ENCODE peak calls at places on chromosome 13, in ten cellular contexts. H is right lobe of liver; R is esophagus muscularis mucosa; I is HL-60; Z is fibroblast of lung; X is CD8-positive, alpha-beta T cell; S is left ventricle myocardium inferior; G is CD4-positive, alpha-beta T cell; Q is A673; N is HCT116. B is an unnamed sample. For H3K27me3, the result is how much of the 10 kb centered on the place peaks cover.

GRCh38 chr13:55199132-55199531 is 1941.6 kb upstream of the PRR20A start:
- DNase-seq in R (no peak), X (no peak), I (no peak), H (no peak), N (no peak), G (no peak), S (no peak), Z (no peak), Q (peak), B (peak)

GRCh38 chr13:33782631-33783030 is 35.3 kb upstream of the RFC3 start:
- DNase-seq in N (no peak), S (no peak), X (no peak), I (no peak), Z (no peak), R (no peak), G (no peak), Q (no peak), H (no peak), B (no peak)

GRCh38 chr13:50724913-50725312 is 118.6 kb downstream of the DLEU7 start:
- DNase-seq in R (no peak), Z (no peak), G (no peak), Q (no peak), H (no peak), I (no peak), N (no peak), X (no peak), S (no peak), B (no peak)

GRCh38 chr13:34344761-34345600 is 527.0 kb downstream of the RFC3 start:
- DNase-seq in S (no peak), N (no peak), G (no peak), I (no peak), R (no peak), Z (no peak), Q (no peak), X (no peak), H (no peak), B (no peak)

GRCh38 chr13:89695343-89696257 is 1651.9 kb upstream of the MIR17HG start:
- DNase-seq in G (no peak), S (no peak), H (no peak), N (peak), Q (peak), Z (peak), I (peak), X (no peak), R (no peak), B (peak)

GRCh38 chr13:76848596-76848995 is 37.6 kb downstream of the KCTD12 start:
- DNase-seq in N (no peak), G (no peak), H (no peak), Q (peak), S (peak), R (no peak), X (no peak), I (peak), Z (peak), B (no peak)

GRCh38 chr13:110250258-110250891 is 56.6 kb downstream of the COL4A1 start:
- DNase-seq in H (no peak), X (no peak), R (peak), G (no peak), Z (peak), N (no peak), I (no peak), S (peak), Q (no peak), B (no peak)

GRCh38 chr13:50797081-50797480 is 46.4 kb downstream of the DLEU7 start:
- DNase-seq in I (no peak), S (no peak), R (no peak), N (no peak), H (no peak), Z (no peak), Q (no peak), X (no peak), G (no peak), B (no peak)

GRCh38 chr13:21625366-21625765 is 21.4 kb upstream of the MICU2 start:
- DNase-seq in Q (peak), I (peak), G (no peak), R (no peak), N (peak), H (no peak), Z (peak), X (no peak), S (no peak), B (no peak)

GRCh38 chr13:27806744-27807387 is 14.6 kb downstream of the GSX1 start:
- DNase-seq in N (no peak), Z (no peak), I (no peak), S (no peak), Q (no peak), H (no peak), G (no peak), X (no peak), R (no peak), B (no peak)

GRCh38 chr13:27810461-27810860 is 18.2 kb downstream of the GSX1 start:
- DNase-seq in Q (no peak), R (no peak), X (no peak), H (no peak), G (no peak), I (no peak), S (no peak), Z (no peak), N (no peak), B (no peak)

GRCh38 chr13:27813826-27814225 is 21.5 kb downstream of the GSX1 start:
- DNase-seq in Q (no peak), N (no peak), X (no peak), R (no peak), S (no peak), G (no peak), I (no peak), H (no peak), Z (no peak), B (no peak)

GRCh38 chr13:27810009-27810408 is 17.7 kb downstream of the GSX1 start:
- DNase-seq in H (no peak), X (no peak), G (no peak), Q (no peak), Z (no peak), S (no peak), I (no peak), R (no peak), N (no peak), B (no peak)

GRCh38 chr13:27808866-27809546 is 16.7 kb downstream of the GSX1 start:
- DNase-seq in Z (no peak), H (no peak), R (no peak), N (no peak), G (no peak), I (no peak), Q (no peak), S (no peak), X (no peak), B (no peak)
- H3K27me3 ChIP-seq in Z (under half), H (under half), R (under half), N (under half), G (under half), I (under half), Q (half or more), S (half or more), X (under half), B (under half)

GRCh38 chr13:28550721-28551497 is 56.0 kb upstream of the FLT1 start:
- DNase-seq in G (no peak), Z (no peak), I (no peak), N (no peak), S (no peak), Q (no peak), H (no peak), X (no peak), R (no peak), B (no peak)
- H3K27me3 ChIP-seq in G (under half), Z (under half), I (under half), N (under half), S (under half), Q (under half), H (under half), X (under half), R (under half), B (under half)

DNA sequence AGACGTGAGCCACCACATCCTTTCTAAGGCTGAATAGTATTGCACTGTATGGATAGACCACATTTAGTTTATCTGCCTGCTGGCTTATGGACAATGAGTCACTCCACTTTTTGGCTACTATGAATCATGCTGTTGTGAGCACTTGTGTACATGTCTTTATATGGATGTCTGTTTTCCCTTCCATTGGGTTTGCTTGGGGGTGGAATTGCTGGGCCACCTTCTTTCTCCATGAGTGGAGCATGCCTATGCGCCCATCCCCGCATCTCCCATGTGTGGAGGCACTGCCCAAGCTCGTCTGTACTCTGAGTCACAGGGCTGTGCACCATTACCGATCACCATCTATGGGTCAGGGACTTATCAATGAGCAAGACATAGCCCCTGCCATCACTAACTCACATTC is 127.2 kb upstream of the GJB6 start:
- DNase-seq in G (no peak), Z (peak), X (no peak), N (peak), Q (peak), H (no peak), S (no peak), R (no peak), I (no peak), B (no peak)
- H3K27me3 ChIP-seq in G (under half), Z (under half), X (under half), N (under half), Q (under half), H (under half), S (under half), R (under half), I (under half), B (under half)

DNA sequence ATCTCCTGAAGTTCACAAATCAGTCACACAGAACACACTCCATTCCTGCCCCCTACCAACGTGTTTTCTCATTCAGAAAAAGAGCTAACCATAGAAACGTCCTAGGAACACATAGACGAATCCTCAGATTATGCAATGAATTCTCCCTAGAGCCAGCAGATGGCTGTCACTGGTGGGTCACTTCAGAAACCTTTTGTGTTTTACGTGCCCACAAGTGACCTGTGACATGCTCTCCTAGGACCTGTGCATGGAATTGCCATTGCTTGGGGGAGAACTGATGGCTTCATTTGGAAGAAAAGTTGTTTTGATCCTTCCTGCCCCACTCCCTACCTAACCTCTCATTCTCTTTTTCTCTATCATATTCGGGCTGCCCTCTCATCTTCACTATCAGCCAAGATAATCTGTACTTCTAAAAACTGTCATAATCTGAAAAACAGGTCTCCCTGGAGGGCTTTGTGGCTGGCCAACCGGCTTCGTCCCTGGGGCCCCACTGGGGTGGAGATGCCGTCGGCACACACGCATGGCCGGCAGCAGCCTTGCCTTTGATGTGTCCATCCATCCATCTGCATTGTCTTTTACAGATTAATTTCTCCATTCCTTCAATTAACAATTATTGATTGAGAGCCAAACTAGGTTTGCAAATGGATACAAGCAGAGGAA is 144.1 kb upstream of the SERP2 start:
- DNase-seq in H (no peak), N (no peak), R (no peak), I (no peak), Q (no peak), Z (no peak), X (no peak), S (no peak), G (no peak), B (no peak)
- H3K27me3 ChIP-seq in H (under half), N (under half), R (under half), I (under half), Q (under half), Z (under half), X (under half), S (under half), G (under half), B (under half)

GRCh38 chr13:102903659-102904407 is 58.0 kb downstream of the ERCC5 start:
- DNase-seq in G (no peak), I (no peak), R (no peak), X (no peak), S (no peak), N (no peak), Z (peak), H (no peak), Q (peak), B (no peak)

GRCh38 chr13:102901615-102902305 is 55.9 kb downstream of the ERCC5 start:
- DNase-seq in G (no peak), I (no peak), R (no peak), S (no peak), Q (no peak), H (no peak), X (no peak), Z (no peak), N (no peak), B (no peak)

GRCh38 chr13:102902789-102903347 is 57.0 kb downstream of the ERCC5 start:
- DNase-seq in X (no peak), H (peak), S (peak), I (no peak), Z (no peak), G (no peak), Q (no peak), R (no peak), N (no peak), B (no peak)

GRCh38 chr13:102900193-102900608 is 54.4 kb downstream of the ERCC5 start:
- DNase-seq in G (no peak), X (no peak), H (no peak), I (no peak), R (no peak), N (no peak), Q (no peak), S (no peak), Z (no peak), B (no peak)

DNA sequence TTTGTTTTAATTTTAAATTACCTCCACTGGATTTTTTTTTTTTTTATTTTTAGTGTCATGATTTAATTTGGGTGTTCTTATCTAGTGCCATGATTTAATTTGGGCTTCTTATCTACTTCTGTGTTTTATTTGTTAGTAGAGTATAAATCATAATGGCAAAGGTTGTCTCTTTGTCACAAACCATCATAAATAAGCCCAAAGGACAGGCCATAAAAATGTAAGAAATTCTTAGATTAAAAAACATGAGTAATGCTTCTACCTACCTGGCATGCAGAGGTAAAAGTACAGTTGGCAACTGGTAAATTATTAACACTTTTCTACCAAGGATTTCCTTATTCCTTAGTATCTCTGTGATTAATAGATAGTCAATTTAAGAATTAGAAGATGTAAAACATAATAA is 55.2 kb downstream of the ERCC5 start:
- DNase-seq in Z (no peak), N (no peak), H (no peak), S (no peak), R (no peak), G (no peak), I (no peak), X (no peak), Q (no peak), B (no peak)
- H3K27me3 ChIP-seq in Z (under half), N (under half), H (under half), S (under half), R (under half), G (under half), I (under half), X (under half), Q (under half), B (under half)

GRCh38 chr13:27791146-27791900 is 960 bp upstream of the GSX1 start:
- DNase-seq in N (no peak), S (no peak), X (no peak), R (no peak), G (no peak), Z (no peak), Q (no peak), H (no peak), I (no peak), B (no peak)

GRCh38 chr13:27792393-27793218 is at the start of gene GSX1:
- DNase-seq in R (no peak), Z (peak), N (no peak), I (peak), S (peak), Q (peak), H (peak), X (peak), G (peak), B (no peak)

GRCh38 chr13:27793377-27794074 is 1.2 kb downstream of the GSX1 start:
- DNase-seq in N (no peak), S (no peak), X (no peak), I (no peak), Q (no peak), H (no peak), R (no peak), Z (no peak), G (no peak), B (no peak)

GRCh38 chr13:27790523-27790922 is 1.8 kb upstream of the GSX1 start:
- DNase-seq in H (no peak), I (no peak), Z (no peak), Q (no peak), X (no peak), G (no peak), R (no peak), S (no peak), N (no peak), B (no peak)

DNA sequence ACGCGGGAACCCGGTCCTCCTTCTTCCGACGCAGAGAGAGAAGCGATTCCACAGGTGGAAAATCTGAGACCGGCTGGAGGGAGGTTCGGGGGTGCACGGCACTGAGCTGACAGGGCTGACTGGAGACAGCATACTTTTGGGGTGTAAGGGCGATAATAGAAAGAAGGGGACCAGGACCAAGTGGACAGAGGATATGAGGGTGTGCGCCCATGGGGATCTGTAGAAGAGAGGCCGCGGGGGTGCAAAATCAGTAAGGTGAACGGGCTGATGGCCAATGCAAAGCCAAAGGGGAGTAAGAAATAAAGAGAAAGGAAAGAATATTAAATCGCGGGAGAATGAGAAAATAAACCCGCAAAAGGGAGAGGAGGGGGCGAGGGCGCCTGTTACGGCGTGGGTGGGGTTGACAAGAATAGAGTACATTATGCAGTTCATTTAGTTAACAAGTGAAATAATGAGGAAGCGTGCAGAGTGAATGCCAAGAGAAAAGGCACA is 336 bp upstream of the GSX1 start:
- DNase-seq in N (no peak), R (no peak), H (no peak), I (no peak), X (no peak), S (no peak), G (no peak), Z (no peak), Q (no peak), B (no peak)
- H3K27me3 ChIP-seq in N (under half), R (half or more), H (half or more), I (half or more), X (under half), S (half or more), G (half or more), Z (half or more), Q (half or more), B (under half)

GRCh38 chr13:111398196-111398595 is 77.8 kb downstream of the TEX29 start:
- DNase-seq in Q (no peak), Z (no peak), S (no peak), H (no peak), N (no peak), I (no peak), G (no peak), R (no peak), X (no peak), B (no peak)

GRCh38 chr13:111394211-111394922 is 73.9 kb downstream of the TEX29 start:
- DNase-seq in N (no peak), Q (no peak), H (no peak), I (no peak), R (no peak), X (no peak), G (no peak), Z (no peak), S (no peak), B (no peak)

GRCh38 chr13:111396457-111396856 is 76.0 kb downstream of the TEX29 start:
- DNase-seq in N (no peak), Z (no peak), Q (no peak), H (no peak), X (no peak), I (no peak), S (no peak), G (no peak), R (no peak), B (no peak)

GRCh38 chr13:111397202-111397880 is 76.9 kb downstream of the TEX29 start:
- DNase-seq in I (no peak), R (no peak), N (no peak), H (no peak), Z (no peak), S (no peak), X (no peak), G (no peak), Q (no peak), B (no peak)

GRCh38 chr13:111395511-111396393 is 75.3 kb downstream of the TEX29 start:
- DNase-seq in R (no peak), N (no peak), Q (no peak), I (no peak), X (no peak), S (no peak), G (no peak), Z (no peak), H (no peak), B (no peak)
- H3K27me3 ChIP-seq in R (under half), N (under half), Q (under half), I (under half), X (under half), S (under half), G (under half), Z (under half), H (under half), B (under half)

DNA sequence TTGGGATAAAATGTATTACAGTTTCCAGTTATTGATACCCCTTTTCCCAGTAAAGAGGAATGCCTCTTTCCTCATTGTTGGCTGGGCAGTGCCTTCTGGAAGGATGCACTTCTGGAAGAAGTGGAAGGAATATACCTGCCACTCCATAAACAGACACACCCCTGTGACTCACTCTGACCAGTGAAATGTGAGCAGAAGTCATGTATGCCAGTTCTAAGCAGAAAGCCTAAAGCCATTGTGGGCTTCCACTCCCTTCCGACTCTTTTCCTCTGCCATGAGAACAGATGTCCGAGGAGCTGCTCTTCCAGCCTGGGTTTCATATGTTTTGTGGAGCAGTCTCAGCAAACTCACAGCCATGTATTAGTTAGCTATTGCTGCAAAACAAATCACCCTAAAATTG is 166.1 kb upstream of the SERP2 start:
- DNase-seq in X (no peak), G (no peak), Z (no peak), I (no peak), R (peak), H (no peak), Q (no peak), N (no peak), S (no peak), B (no peak)
- H3K27me3 ChIP-seq in X (under half), G (under half), Z (under half), I (under half), R (under half), H (under half), Q (under half), N (under half), S (under half), B (under half)

DNA sequence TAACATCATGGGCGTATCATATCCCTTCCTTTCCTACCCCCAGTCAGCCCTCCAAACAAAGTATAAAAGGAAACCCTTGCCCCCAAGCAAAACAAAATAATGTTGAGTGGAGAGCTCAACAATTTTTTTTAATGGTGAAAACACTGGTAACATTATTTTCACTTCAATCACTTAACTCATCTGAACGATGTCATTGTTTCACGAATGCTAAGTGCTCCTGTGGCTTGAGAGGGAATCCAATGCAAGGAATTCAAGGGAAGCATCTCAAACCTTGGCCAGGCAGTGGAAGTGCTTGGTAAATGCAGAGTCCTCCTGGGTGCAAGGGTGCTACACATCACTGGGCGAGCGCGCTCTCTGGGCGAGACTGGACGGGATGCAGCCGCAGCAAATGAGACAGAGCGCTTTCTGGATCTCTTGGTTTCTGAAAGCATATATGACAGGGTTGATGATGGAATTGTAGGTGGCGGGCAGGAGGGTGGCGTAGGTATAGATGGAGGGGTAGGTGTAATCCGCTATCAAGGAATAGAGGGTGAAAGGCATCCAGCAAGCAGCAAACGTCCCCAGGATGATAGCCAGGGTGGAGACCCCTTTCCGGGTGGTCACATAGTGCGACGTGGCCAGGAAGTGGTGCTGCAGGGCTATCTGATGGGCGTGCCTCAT is 2.0 kb downstream of the GPR12 start:
- DNase-seq in X (no peak), G (no peak), N (no peak), R (no peak), I (no peak), H (no peak), Z (no peak), S (no peak), Q (no peak), B (no peak)
- H3K27me3 ChIP-seq in X (under half), G (under half), N (half or more), R (under half), I (under half), H (under half), Z (under half), S (half or more), Q (half or more), B (under half)

GRCh38 chr13:31848621-31849020 is 109.3 kb downstream of the RXFP2 start:
- DNase-seq in S (no peak), R (no peak), G (no peak), I (no peak), X (no peak), Q (no peak), H (no peak), N (no peak), Z (no peak), B (no peak)
- H3K27me3 ChIP-seq in S (under half), R (under half), G (under half), I (under half), X (under half), Q (under half), H (under half), N (half or more), Z (under half), B (under half)